ENCODE peak calls at places on chromosomes 6 and 20, in nine cellular contexts. D, I, H, O, M, R, Z, G and Q are unnamed samples.

GRCh38 chr20:43662943-43663655 is 3.8 kb upstream of the MYBL2 start:
- DNase-seq in D (no peak), I (no peak), H (no peak), O (no peak), M (no peak), R (no peak), Z (no peak), G (no peak), Q (no peak)

GRCh38 chr6:45398075-45398817 is 20.5 kb upstream of the SUPT3H start:
- DNase-seq in D (no peak), I (no peak), H (no peak), O (no peak), M (no peak), R (no peak), Z (no peak), G (no peak), Q (no peak)

GRCh38 chr20:23059831-23060230 is 10.4 kb upstream of the THBD start:
- DNase-seq in D (no peak), I (no peak), H (peak; percentile 32), O (no peak), M (no peak), R (no peak), Z (no peak), G (no peak), Q (no peak)

GRCh38 chr6:81937296-81937937 is 184.9 kb upstream of the TENT5A start:
- DNase-seq in D (peak; percentile 57), I (no peak), H (no peak), O (no peak), M (no peak), R (peak; percentile 55), Z (no peak), G (no peak), Q (no peak)

GRCh38 chr20:47929368-47930115 is 144.3 kb upstream of the SULF2 start:
- DNase-seq in D (peak; percentile 74), I (no peak), H (no peak), O (no peak), M (no peak), R (no peak), Z (no peak), G (peak; percentile 66), Q (no peak)

GRCh38 chr6:11525468-11526155 is 11.9 kb upstream of the TMEM170B start:
- DNase-seq in D (peak; percentile 73), I (no peak), H (peak; percentile 98), O (no peak), M (peak; percentile 43), R (no peak), Z (no peak), G (peak; percentile 72), Q (no peak)

GRCh38 chr20:12414446-12415274 is 497.0 kb downstream of the BTBD3 start:
- DNase-seq in D (no peak), I (no peak), H (no peak), O (no peak), M (no peak), R (no peak), Z (no peak), G (peak; percentile 29), Q (no peak)

GRCh38 chr20:50017160-50017559 is 34.4 kb downstream of the SNAI1 start:
- DNase-seq in D (no peak), I (no peak), H (no peak), O (no peak), M (no peak), R (no peak), Z (no peak), G (no peak), Q (no peak)

GRCh38 chr6:146289816-146290588 is 253.6 kb upstream of the RAB32 start:
- DNase-seq in D (peak; percentile 68), I (no peak), H (peak; percentile 59), O (no peak), M (no peak), R (peak; percentile 39), Z (no peak), G (peak; percentile 93), Q (no peak)

GRCh38 chr6:139251377-139252017 is 40.3 kb downstream of the TXLNB start:
- DNase-seq in D (no peak), I (no peak), H (no peak), O (no peak), M (no peak), R (no peak), Z (no peak), G (no peak), Q (no peak)
- H3K4me3 ChIP-seq in D (no peak overlapping the region), I (no peak overlapping the region), H (no peak overlapping the region), O (no peak overlapping the region), M (no peak overlapping the region), R (no peak overlapping the region), Z (peak overlapping the region; percentile 63), G (no peak overlapping the region), Q (no peak overlapping the region)

GRCh38 chr20:54172532-54172855 is 1.3 kb downstream of the CYP24A1 start:
- DNase-seq in D (no peak), I (no peak), H (no peak), O (no peak), M (no peak), R (no peak), Z (no peak), G (no peak), Q (no peak)
- H3K4me3 ChIP-seq in D (no peak overlapping the region), I (no peak overlapping the region), H (no peak overlapping the region), O (no peak overlapping the region), M (no peak overlapping the region), R (no peak overlapping the region), Z (no peak overlapping the region), G (no peak overlapping the region), Q (no peak overlapping the region)

GRCh38 chr20:52103911-52104545 is 87.6 kb downstream of the ZFP64 start:
- DNase-seq in D (no peak), I (no peak), H (peak; percentile 90), O (no peak), M (no peak), R (no peak), Z (no peak), G (peak; percentile 11), Q (peak; percentile 73)

GRCh38 chr20:52105573-52106422 is 85.8 kb downstream of the ZFP64 start:
- DNase-seq in D (no peak), I (no peak), H (no peak), O (no peak), M (no peak), R (no peak), Z (no peak), G (peak; percentile 40), Q (no peak)

GRCh38 chr20:52105045-52105572 is 86.5 kb downstream of the ZFP64 start:
- DNase-seq in D (no peak), I (no peak), H (no peak), O (no peak), M (no peak), R (no peak), Z (no peak), G (peak; percentile 47), Q (no peak)

GRCh38 chr20:52103469-52103910 is 88.1 kb downstream of the ZFP64 start:
- DNase-seq in D (no peak), I (no peak), H (peak; percentile 85), O (no peak), M (no peak), R (no peak), Z (no peak), G (peak; percentile 23), Q (no peak)

GRCh38 chr20:52104546-52105044 is 87.0 kb downstream of the ZFP64 start:
- DNase-seq in D (no peak), I (no peak), H (no peak), O (no peak), M (no peak), R (no peak), Z (no peak), G (peak; percentile 13), Q (no peak)
- H3K4me3 ChIP-seq in D (peak overlapping the region; percentile 60), I (peak overlapping the region; percentile 41), H (no peak overlapping the region), O (peak overlapping the region; percentile 47), M (peak overlapping the region; percentile 14), R (no peak overlapping the region), Z (no peak overlapping the region), G (peak overlapping the region; percentile 64), Q (no peak overlapping the region)

GRCh38 chr6:144033816-144034540 is 25.9 kb upstream of the PLAGL1 start:
- DNase-seq in D (peak; percentile 64), I (no peak), H (peak; percentile 15), O (no peak), M (no peak), R (no peak), Z (no peak), G (peak; percentile 29), Q (no peak)
- H3K4me3 ChIP-seq in D (no peak overlapping the region), I (no peak overlapping the region), H (no peak overlapping the region), O (no peak overlapping the region), M (no peak overlapping the region), R (no peak overlapping the region), Z (no peak overlapping the region), G (no peak overlapping the region), Q (no peak overlapping the region)

GRCh38 chr20:37375227-37375626 is 29.3 kb downstream of the SRC start:
- DNase-seq in D (no peak), I (no peak), H (no peak), O (no peak), M (no peak), R (no peak), Z (no peak), G (no peak), Q (no peak)
- H3K4me3 ChIP-seq in D (no peak overlapping the region), I (no peak overlapping the region), H (no peak overlapping the region), O (no peak overlapping the region), M (no peak overlapping the region), R (no peak overlapping the region), Z (no peak overlapping the region), G (no peak overlapping the region), Q (no peak overlapping the region)

GRCh38 chr6:167774881-167775280 is 51.8 kb upstream of the AFDN start:
- DNase-seq in D (no peak), I (no peak), H (no peak), O (no peak), M (no peak), R (no peak), Z (no peak), G (no peak), Q (no peak)
- H3K4me3 ChIP-seq in D (no peak overlapping the region), I (no peak overlapping the region), H (no peak overlapping the region), O (no peak overlapping the region), M (no peak overlapping the region), R (no peak overlapping the region), Z (no peak overlapping the region), G (no peak overlapping the region), Q (no peak overlapping the region)

GRCh38 chr6:150069707-150070106 is 786 bp upstream of the ULBP3 start:
- DNase-seq in D (no peak), I (peak; percentile 54), H (no peak), O (no peak), M (no peak), R (no peak), Z (no peak), G (no peak), Q (no peak)
- H3K4me3 ChIP-seq in D (peak overlapping the region; percentile 87), I (peak overlapping the region; percentile 61), H (no peak overlapping the region), O (no peak overlapping the region), M (no peak overlapping the region), R (no peak overlapping the region), Z (no peak overlapping the region), G (no peak overlapping the region), Q (no peak overlapping the region)

DNA sequence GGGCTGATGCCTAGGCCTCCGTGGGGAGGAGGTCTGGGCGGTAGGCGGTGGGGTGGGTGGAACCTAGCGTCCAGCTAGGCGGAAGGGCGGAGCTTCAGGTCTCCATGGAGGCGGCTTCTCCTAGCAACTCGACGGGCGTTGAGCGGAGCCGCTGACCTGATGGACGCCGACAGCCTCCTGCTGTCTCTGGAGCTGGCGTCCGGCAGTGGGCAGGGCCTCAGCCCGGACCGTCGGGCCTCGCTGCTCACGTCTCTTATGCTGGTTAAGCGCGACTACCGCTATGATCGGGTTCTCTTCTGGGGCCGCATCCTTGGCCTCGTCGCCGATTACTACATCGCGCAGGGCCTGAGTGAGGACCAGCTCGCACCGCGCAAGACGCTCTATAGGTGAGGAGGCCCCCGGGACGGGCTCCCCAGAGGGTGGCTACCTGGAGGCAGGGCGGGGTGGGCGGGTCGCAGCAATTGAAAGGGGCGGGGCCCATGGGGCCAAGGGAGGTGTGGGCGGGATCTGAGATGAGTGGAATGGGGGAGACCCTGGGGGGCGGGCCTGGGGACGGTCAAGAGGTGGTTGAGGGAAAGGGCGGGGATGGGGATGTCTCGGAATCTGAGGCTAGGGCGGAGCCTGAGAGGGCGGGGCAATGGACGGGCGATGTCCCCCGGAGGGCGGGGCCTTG is at the start of gene RSPH9:
- DNase-seq in D (peak; percentile 48), I (peak; percentile 63), H (no peak), O (peak; percentile 48), M (peak; percentile 82), R (no peak), Z (peak; percentile 45), G (peak; percentile 66), Q (no peak)
- H3K4me3 ChIP-seq in D (peak within 1 kb of the TSS; percentile 56), I (peak within 1 kb of the TSS; percentile 48), H (no peak within 1 kb of the TSS), O (peak within 1 kb of the TSS; percentile 37), M (peak within 1 kb of the TSS; percentile 50), R (peak within 1 kb of the TSS; percentile 20), Z (peak within 1 kb of the TSS; percentile 51), G (peak within 1 kb of the TSS; percentile 55), Q (no peak within 1 kb of the TSS)